ENCODE peak calls at places on chromosomes 12 and 14, in nine cellular contexts. R is astrocyte of the cerebellum; N is AG09319; C is fibroblast of the aortic adventitia; X is cardiac muscle cell; A is tibial artery; H is HL-60; J is CD4-positive, alpha-beta T cell; G is heart left ventricle. Q is an unnamed sample.

GRCh38 chr12:50603817-50604639 is 99.2 kb downstream of the DIP2B start:
- DNase-seq in C (peak), H (no peak), X (peak), R (peak), G (peak), A (no peak), N (peak), J (no peak), Q (no peak)

GRCh38 chr14:105392161-105393090 is 5.9 kb upstream of the TEX22 start:
- DNase-seq in C (no peak), H (no peak), G (no peak), N (no peak), A (no peak), X (no peak), R (no peak), J (no peak), Q (no peak)

GRCh38 chr14:44154889-44155288 is 352.2 kb downstream of the FSCB start:
- DNase-seq in X (no peak), J (no peak), R (no peak), C (no peak), N (no peak), A (no peak), H (no peak), G (no peak), Q (no peak)

GRCh38 chr12:47964102-47964723 is 817 bp downstream of the TMEM106C start:
- DNase-seq in J (no peak), C (peak), G (no peak), R (no peak), A (no peak), H (no peak), X (no peak), N (no peak), Q (no peak)

GRCh38 chr14:75328575-75328974 is 49.9 kb downstream of the FOS start:
- DNase-seq in N (no peak), A (no peak), H (no peak), R (no peak), C (no peak), J (no peak), X (no peak), G (no peak), Q (no peak)

GRCh38 chr14:92659765-92660561 is 88.5 kb downstream of the LGMN start:
- DNase-seq in C (no peak), A (no peak), H (peak), N (no peak), G (peak), J (no peak), R (no peak), X (no peak), Q (peak)

GRCh38 chr12:10722502-10722904 is 620 bp downstream of the YBX3 start:
- DNase-seq in G (peak), A (peak), X (peak), H (peak), J (peak), C (peak), R (no peak), N (no peak), Q (peak)

GRCh38 chr12:68290126-68290525 is 36.7 kb upstream of the IL22 start:
- DNase-seq in H (no peak), N (no peak), G (no peak), A (no peak), J (no peak), C (no peak), R (peak), X (no peak), Q (no peak)

GRCh38 chr14:43406936-43407335 is 1100.1 kb downstream of the FSCB start:
- DNase-seq in N (no peak), R (no peak), A (no peak), G (no peak), C (no peak), H (no peak), J (no peak), X (no peak), Q (no peak)

GRCh38 chr14:54796961-54797360 is 105.7 kb downstream of the GCH1 start:
- DNase-seq in C (peak), A (no peak), H (no peak), J (no peak), R (peak), G (no peak), X (no peak), N (no peak), Q (no peak)

GRCh38 chr12:63226792-63227463 is 75.9 kb upstream of the AVPR1A start:
- DNase-seq in J (no peak), C (no peak), H (no peak), R (no peak), A (no peak), N (no peak), X (no peak), G (no peak), Q (no peak)

GRCh38 chr12:88746386-88746785 is 166.1 kb upstream of the KITLG start:
- DNase-seq in H (no peak), G (no peak), J (no peak), C (peak), X (no peak), R (no peak), A (no peak), N (no peak), Q (no peak)

GRCh38 chr12:6695313-6696045 is 5.1 kb downstream of the PIANP start:
- DNase-seq in G (no peak), N (no peak), H (no peak), A (no peak), J (no peak), C (no peak), R (no peak), X (no peak), Q (no peak)

GRCh38 chr14:96797943-96798349 is 764 bp downstream of the VRK1 start:
- DNase-seq in C (no peak), G (no peak), A (no peak), H (peak), N (no peak), R (no peak), X (no peak), J (no peak), Q (no peak)

GRCh38 chr14:36288496-36288895 is 31.9 kb downstream of the MBIP start:
- DNase-seq in C (no peak), J (no peak), G (no peak), R (no peak), A (no peak), H (no peak), N (no peak), X (no peak), Q (no peak)

GRCh38 chr14:67268456-67269115 is 27.4 kb downstream of the PALS1 start:
- DNase-seq in N (no peak), J (no peak), C (no peak), H (no peak), A (no peak), X (peak), R (no peak), G (peak), Q (no peak)

GRCh38 chr12:7498832-7499231 is 4.7 kb downstream of the CD163 start:
- DNase-seq in G (no peak), J (no peak), H (peak), N (peak), A (no peak), C (peak), R (peak), X (no peak), Q (no peak)

GRCh38 chr12:106226884-106227640 is 20.8 kb downstream of the CKAP4 start:
- DNase-seq in R (peak), C (peak), N (no peak), J (no peak), A (no peak), X (peak), H (peak), G (no peak), Q (no peak)

GRCh38 chr14:58131386-58131785 is 20.6 kb downstream of the ARMH4 start:
- DNase-seq in A (no peak), X (no peak), H (no peak), R (no peak), N (no peak), G (no peak), J (no peak), C (peak), Q (no peak)

GRCh38 chr12:123164710-123165261 is 13.9 kb upstream of the PITPNM2 start:
- DNase-seq in C (no peak), N (no peak), A (no peak), R (no peak), H (no peak), J (no peak), G (no peak), X (no peak), Q (no peak)

DNA sequence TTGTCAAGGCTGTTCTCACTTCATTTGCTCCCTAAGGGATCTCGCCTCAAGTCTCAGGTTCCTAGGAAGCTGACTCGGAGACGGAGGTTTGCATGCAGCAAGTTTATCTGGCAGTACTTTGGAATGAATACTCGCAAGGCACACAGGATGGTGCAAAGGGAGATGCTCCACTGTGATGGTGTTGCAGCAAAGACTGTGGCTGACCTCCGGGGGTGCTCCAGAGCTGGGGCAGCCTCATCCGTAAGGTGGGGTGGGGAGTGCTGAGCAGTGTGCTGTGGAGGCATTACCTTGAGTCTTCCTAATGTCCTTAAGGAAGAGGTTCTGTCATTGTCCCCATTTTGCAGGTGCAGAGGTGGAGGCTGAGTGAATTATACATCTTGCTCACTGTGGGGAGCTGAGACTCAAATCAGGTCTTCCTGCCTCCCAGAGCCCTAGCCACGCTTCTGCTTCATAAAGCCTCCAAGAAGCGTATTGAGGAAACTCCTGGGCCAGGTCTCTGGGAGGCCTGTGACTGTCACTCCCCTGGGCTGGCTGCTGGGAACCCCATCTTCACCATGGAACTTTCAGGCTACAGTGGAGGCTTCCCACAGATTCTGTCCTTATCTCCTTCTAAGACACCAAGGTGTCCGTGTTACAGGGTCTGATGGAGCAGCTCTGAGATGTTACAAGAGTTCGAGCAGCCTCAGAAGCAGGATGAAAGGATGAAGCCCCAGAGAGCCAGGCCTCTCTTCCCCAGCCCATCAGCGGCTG is 39.5 kb downstream of the GALNT16 start:
- DNase-seq in X (no peak), R (no peak), C (no peak), A (peak), G (peak), J (no peak), H (no peak), N (no peak), Q (no peak)
- TF ChIP-seq CTCF in X (peak), R (peak), C (peak), A (no peak), G (no peak), J (no peak), H (no peak), N (peak), Q (peak)

GRCh38 chr14:100122481-100123215 is 36.8 kb downstream of the DEGS2 start:
- DNase-seq in C (no peak), X (no peak), R (no peak), G (no peak), H (peak), A (no peak), N (no peak), J (no peak), Q (no peak)
- TF ChIP-seq CTCF in C (no peak), X (no peak), R (no peak), G (peak), H (no peak), A (no peak), N (no peak), J (no peak), Q (no peak)

DNA sequence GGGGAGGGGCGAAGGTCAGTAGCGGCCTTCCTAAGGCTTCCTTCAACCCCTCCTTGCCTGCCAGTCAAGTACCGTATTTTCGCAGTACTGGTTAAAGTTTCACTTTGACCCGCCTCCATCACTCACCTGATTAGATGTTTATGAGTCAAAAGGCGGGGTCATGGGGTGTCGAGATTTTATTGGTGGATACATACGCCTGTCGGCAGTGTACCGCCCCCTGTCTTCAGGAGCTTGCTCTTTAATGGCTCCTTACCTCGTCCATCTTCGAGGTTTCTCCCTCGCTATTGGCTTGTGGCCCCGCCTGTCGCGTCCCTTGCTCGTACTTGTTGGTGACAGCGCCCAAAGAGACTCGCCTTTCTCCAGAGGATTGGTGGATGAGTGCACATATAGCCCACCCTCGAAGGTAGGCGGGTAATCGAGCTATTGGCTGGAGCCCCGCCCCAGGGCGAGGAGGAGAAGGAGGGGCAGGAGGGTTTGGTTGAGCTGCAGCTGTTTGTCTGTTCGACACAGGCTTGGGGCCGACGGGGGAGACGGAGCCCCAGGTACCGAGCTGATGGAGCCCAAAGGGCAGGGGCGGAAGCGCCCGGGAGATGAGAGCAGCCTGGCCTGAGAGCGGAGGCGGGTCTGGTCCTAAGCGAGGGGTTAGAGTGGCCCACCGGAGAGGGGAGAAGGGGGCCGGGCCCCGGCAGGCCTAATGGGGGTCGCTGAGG is at the start of gene RAB5B:
- DNase-seq in R (peak), C (peak), X (peak), A (peak), J (peak), H (peak), G (peak), N (peak), Q (peak)
- TF ChIP-seq CTCF in R (no peak), C (peak), X (no peak), A (peak), J (no peak), H (no peak), G (peak), N (no peak), Q (no peak)

DNA sequence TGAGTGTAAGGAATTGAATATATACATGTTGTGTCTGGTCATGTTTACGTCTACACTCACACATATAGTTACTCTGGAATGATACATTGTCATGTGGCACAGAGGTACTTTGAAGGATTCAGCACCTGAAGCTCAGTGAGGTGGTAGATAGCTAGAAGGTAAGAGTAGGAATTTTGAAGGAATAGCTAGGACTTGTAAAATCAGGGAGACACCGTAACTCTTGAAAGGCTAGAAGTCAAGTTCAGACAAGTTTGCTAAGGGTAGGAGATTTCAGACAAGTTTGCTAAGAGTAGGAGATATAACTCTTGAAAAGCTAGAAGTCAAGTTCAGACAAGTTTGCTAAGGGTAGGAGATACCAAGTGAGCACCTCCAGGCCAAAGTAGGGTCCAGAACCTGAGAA is 14.0 kb upstream of the NRXN3 start:
- DNase-seq in A (no peak), C (no peak), X (no peak), H (no peak), J (no peak), G (no peak), N (no peak), R (no peak), Q (no peak)
- TF ChIP-seq CTCF in A (no peak), C (no peak), X (no peak), H (no peak), J (no peak), G (no peak), N (no peak), R (no peak), Q (no peak)

GRCh38 chr12:20497707-20498106 is 129.4 kb downstream of the PDE3A start:
- DNase-seq in C (no peak), J (no peak), H (no peak), X (no peak), A (no peak), G (no peak), N (no peak), R (no peak), Q (no peak)

GRCh38 chr12:20505056-20505455 is 136.7 kb downstream of the PDE3A start:
- DNase-seq in X (no peak), R (no peak), H (no peak), J (no peak), A (no peak), C (no peak), G (no peak), N (no peak), Q (no peak)

GRCh38 chr12:20507711-20508110 is 139.4 kb downstream of the PDE3A start:
- DNase-seq in H (no peak), X (no peak), J (no peak), A (no peak), N (no peak), C (no peak), R (no peak), G (no peak), Q (no peak)

GRCh38 chr12:20507061-20507460 is 138.7 kb downstream of the PDE3A start:
- DNase-seq in X (no peak), R (no peak), A (no peak), N (no peak), J (no peak), H (no peak), G (no peak), C (no peak), Q (no peak)

DNA sequence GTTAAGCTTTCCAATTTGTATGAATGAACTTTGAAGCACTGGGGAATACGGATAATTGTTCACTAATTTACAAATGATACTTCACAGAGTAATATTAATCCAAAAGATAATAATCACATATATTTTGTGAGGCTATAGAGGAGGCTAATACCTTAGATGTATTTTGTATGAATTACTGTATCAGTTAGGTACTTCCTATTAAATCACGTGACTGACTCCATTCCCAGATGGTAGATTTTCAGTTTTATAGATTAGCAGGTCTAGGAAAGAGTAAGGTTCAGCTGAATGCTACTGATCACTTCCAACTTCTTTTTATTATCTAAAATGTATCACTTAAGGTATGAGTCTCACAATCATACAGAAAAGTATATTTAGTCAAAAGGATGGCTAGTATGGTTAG is 133.6 kb downstream of the PDE3A start:
- DNase-seq in R (no peak), J (no peak), G (no peak), H (no peak), C (no peak), N (no peak), A (no peak), X (no peak), Q (no peak)
- TF ChIP-seq CTCF in R (no peak), J (no peak), G (no peak), H (no peak), C (no peak), N (no peak), A (no peak), X (no peak), Q (no peak)

GRCh38 chr12:24027352-24027751 is 77.9 kb upstream of the SOX5 start:
- DNase-seq in R (no peak), A (no peak), C (no peak), J (no peak), G (no peak), N (no peak), X (no peak), H (no peak), Q (no peak)
- TF ChIP-seq CTCF in R (no peak), A (no peak), C (no peak), J (no peak), G (no peak), N (no peak), X (no peak), H (no peak), Q (no peak)

DNA sequence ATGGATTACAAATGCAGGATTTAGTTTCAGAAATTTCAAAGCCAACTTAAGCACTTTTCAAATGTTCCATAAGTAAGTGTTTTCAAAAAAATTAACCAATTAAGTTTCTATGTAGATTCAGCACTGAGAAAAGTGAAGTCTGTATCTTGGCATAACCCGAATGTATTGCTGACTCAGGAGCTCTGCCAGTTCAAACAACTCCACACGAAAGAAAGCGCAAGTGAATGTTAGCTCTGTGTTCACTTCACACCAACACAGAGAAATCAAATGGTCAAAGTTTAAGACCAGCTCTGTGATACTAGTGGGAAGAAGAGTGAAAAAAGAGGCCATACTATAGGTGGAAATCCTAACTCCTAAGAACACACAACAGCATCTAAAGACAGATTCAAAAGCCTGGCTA is 233.3 kb downstream of the MED13L start:
- DNase-seq in G (no peak), C (peak), N (no peak), J (no peak), R (peak), A (no peak), H (no peak), X (no peak), Q (no peak)
- TF ChIP-seq CTCF in G (no peak), C (no peak), N (no peak), J (no peak), R (no peak), A (no peak), H (no peak), X (no peak), Q (no peak)

GRCh38 chr12:12562585-12563245 is at the start of gene DUSP16:
- DNase-seq in H (peak), J (peak), G (peak), R (peak), C (peak), N (peak), A (peak), X (peak), Q (peak)
- TF ChIP-seq CTCF in H (no peak), J (no peak), G (no peak), R (no peak), C (peak), N (no peak), A (no peak), X (no peak), Q (no peak)

GRCh38 chr14:56144176-56144575 is 26.0 kb downstream of the PELI2 start:
- DNase-seq in X (no peak), N (no peak), A (no peak), C (no peak), R (no peak), J (no peak), H (no peak), G (no peak), Q (no peak)

GRCh38 chr14:56147980-56148901 is 30.0 kb downstream of the PELI2 start:
- DNase-seq in X (no peak), A (no peak), G (no peak), R (no peak), J (no peak), N (no peak), C (no peak), H (no peak), Q (no peak)

GRCh38 chr14:56145181-56145580 is 27.0 kb downstream of the PELI2 start:
- DNase-seq in A (no peak), R (no peak), C (no peak), N (no peak), X (no peak), G (no peak), J (no peak), H (no peak), Q (no peak)

GRCh38 chr14:56143025-56143424 is 24.8 kb downstream of the PELI2 start:
- DNase-seq in J (no peak), X (no peak), G (no peak), R (no peak), A (no peak), H (no peak), C (no peak), N (no peak), Q (no peak)

DNA sequence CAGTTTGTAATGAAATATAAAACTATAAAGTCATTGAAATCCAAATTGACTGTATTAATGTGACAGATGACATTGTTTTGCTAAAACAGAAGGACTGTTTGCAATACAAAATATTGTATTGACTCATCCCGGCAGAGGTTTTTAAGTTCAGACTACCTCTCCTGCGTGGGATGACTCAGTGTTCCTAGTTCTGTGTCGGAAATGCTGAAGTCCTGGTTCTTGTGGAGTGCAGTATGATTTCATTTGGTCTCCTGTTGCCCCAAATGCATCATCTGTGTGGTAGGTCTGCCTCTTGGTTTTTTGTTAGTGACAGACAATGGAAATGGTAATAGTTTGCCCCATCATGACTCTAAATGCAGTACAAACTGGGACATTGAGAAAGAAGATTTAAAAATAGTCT is 27.8 kb downstream of the PELI2 start:
- DNase-seq in N (peak), H (no peak), X (no peak), R (peak), A (no peak), G (no peak), J (no peak), C (peak), Q (no peak)
- TF ChIP-seq CTCF in N (no peak), H (no peak), X (no peak), R (no peak), A (no peak), G (no peak), J (no peak), C (no peak), Q (no peak)